ENCODE peak calls at places on chromosomes 16 and 17, in eight cellular contexts. D is B cell; H is stimulated activated CD8-positive, alpha-beta memory T cell treated with anti-CD3 and anti-CD28 coated beads, Interleukin-15, amount 100 ng/mL, for 24 hours; I is colonic mucosa; W is memory B cell; J is NCI-H187; G is M059J; U is activated CD4-positive, alpha-beta T cell treated with anti-CD3 and anti-CD28 coated beads for 48 hours. O is an unnamed sample.

GRCh38 chr17:59746849-59747445 is 39.5 kb downstream of the VMP1 start:
- DNase-seq in U (no peak), D (no peak), G (peak), W (no peak), I (no peak), H (no peak), J (no peak), O (peak)

GRCh38 chr17:35160354-35161201 is 13.0 kb downstream of the UNC45B start:
- DNase-seq in U (peak), J (no peak), I (no peak), W (no peak), G (no peak), H (no peak), D (no peak), O (no peak)

GRCh38 chr16:23008041-23008440 is 141.2 kb downstream of the USP31 start:
- DNase-seq in W (no peak), J (no peak), I (no peak), H (no peak), D (no peak), U (no peak), G (no peak), O (no peak)

GRCh38 chr17:48510761-48511604 is 19.8 kb downstream of the HOXB1 start:
- DNase-seq in W (no peak), H (no peak), U (peak), J (no peak), I (no peak), D (no peak), G (no peak), O (peak)

GRCh38 chr17:28492352-28493310 is 13.5 kb upstream of the FOXN1 start:
- DNase-seq in U (no peak), W (no peak), G (peak), H (no peak), I (no peak), J (no peak), D (no peak), O (no peak)

GRCh38 chr16:9438991-9439390 is 347.5 kb downstream of the HAPSTR1 start:
- DNase-seq in U (no peak), G (peak), H (no peak), W (no peak), J (no peak), D (no peak), I (no peak), O (no peak)

GRCh38 chr16:11144122-11144521 is 111.9 kb downstream of the SOCS1 start:
- DNase-seq in H (no peak), W (no peak), D (no peak), J (no peak), I (no peak), U (no peak), G (no peak), O (no peak)

GRCh38 chr16:53235851-53236250 is 181.1 kb downstream of the CHD9 start:
- DNase-seq in W (no peak), G (no peak), D (no peak), U (no peak), H (no peak), J (no peak), I (no peak), O (no peak)

GRCh38 chr16:52016387-52016786 is 530.6 kb downstream of the TOX3 start:
- DNase-seq in W (no peak), H (no peak), D (no peak), G (no peak), I (no peak), U (no peak), J (no peak), O (no peak)

GRCh38 chr17:40168262-40168832 is 8.9 kb upstream of the RAPGEFL1 start:
- DNase-seq in U (peak), I (peak), G (peak), J (no peak), W (no peak), D (no peak), H (no peak), O (peak)

GRCh38 chr16:58507195-58507962 is 7.4 kb downstream of the NDRG4 start:
- DNase-seq in D (no peak), J (no peak), H (no peak), G (no peak), W (no peak), I (no peak), U (no peak), O (no peak)

O was measured in GM20000.